ENCODE peak calls at places on chromosomes 16 and 17, in eight cellular contexts. One of them, this sample, is unnamed.

GRCh38 chr17:2076461-2076984 is 21.6 kb downstream of the HIC1 start:
- DNase-seq in WERI-Rb-1: no peak
- DNase-seq in upper lobe of right lung: no peak
- DNase-seq in astrocyte: peak; percentile 28
- DNase-seq in AG09319: no peak
- DNase-seq in neural progenitor cell: no peak
- DNase-seq in right lobe of liver: no peak
- DNase-seq in GM13977: no peak
- DNase-seq in this sample: no peak

GRCh38 chr16:15643453-15644305 is 725 bp upstream of the MARF1 start:
- DNase-seq in astrocyte: peak; percentile 30
- DNase-seq in GM13977: no peak
- DNase-seq in WERI-Rb-1: peak; percentile 22
- DNase-seq in right lobe of liver: no peak
- DNase-seq in neural progenitor cell: no peak
- DNase-seq in upper lobe of right lung: no peak
- DNase-seq in AG09319: no peak
- DNase-seq in this sample: no peak

GRCh38 chr17:80649200-80649644 is 104.6 kb downstream of the RPTOR start:
- DNase-seq in GM13977: no peak
- DNase-seq in AG09319: no peak
- DNase-seq in WERI-Rb-1: no peak
- DNase-seq in right lobe of liver: no peak
- DNase-seq in neural progenitor cell: no peak
- DNase-seq in astrocyte: no peak
- DNase-seq in upper lobe of right lung: no peak
- DNase-seq in this sample: no peak

GRCh38 chr17:76272541-76273434 is 7.6 kb downstream of the UBALD2 start:
- DNase-seq in GM13977: peak; percentile 80
- DNase-seq in upper lobe of right lung: no peak
- DNase-seq in neural progenitor cell: no peak
- DNase-seq in AG09319: no peak
- DNase-seq in WERI-Rb-1: no peak
- DNase-seq in right lobe of liver: no peak
- DNase-seq in astrocyte: no peak
- DNase-seq in this sample: no peak

GRCh38 chr17:73166731-73167581 is 2.1 kb downstream of the SSTR2 start:
- DNase-seq in astrocyte: no peak
- DNase-seq in WERI-Rb-1: peak; percentile 73
- DNase-seq in GM13977: peak; percentile 68
- DNase-seq in right lobe of liver: no peak
- DNase-seq in AG09319: no peak
- DNase-seq in neural progenitor cell: no peak
- DNase-seq in upper lobe of right lung: no peak
- DNase-seq in this sample: no peak

GRCh38 chr16:59527206-59527997 is 793.3 kb upstream of the GOT2 start:
- DNase-seq in right lobe of liver: no peak
- DNase-seq in AG09319: peak; percentile 29
- DNase-seq in WERI-Rb-1: no peak
- DNase-seq in astrocyte: peak; percentile 86
- DNase-seq in neural progenitor cell: no peak
- DNase-seq in upper lobe of right lung: no peak
- DNase-seq in GM13977: no peak
- DNase-seq in this sample: no peak

GRCh38 chr17:82384730-82385429 is 13.3 kb downstream of the UTS2R start:
- DNase-seq in AG09319: peak; percentile 16
- DNase-seq in neural progenitor cell: no peak
- DNase-seq in WERI-Rb-1: peak; percentile 92
- DNase-seq in GM13977: no peak
- DNase-seq in upper lobe of right lung: peak; percentile 79
- DNase-seq in astrocyte: peak; percentile 10
- DNase-seq in right lobe of liver: peak; percentile 91
- DNase-seq in this sample: no peak

GRCh38 chr16:89837014-89837546 is 8.8 kb downstream of the SPIRE2 start:
- DNase-seq in right lobe of liver: no peak
- DNase-seq in neural progenitor cell: no peak
- DNase-seq in WERI-Rb-1: no peak
- DNase-seq in AG09319: no peak
- DNase-seq in astrocyte: no peak
- DNase-seq in GM13977: no peak
- DNase-seq in upper lobe of right lung: no peak
- DNase-seq in this sample: no peak

GRCh38 chr16:26301516-26301915 is 609.8 kb downstream of the HS3ST4 start:
- DNase-seq in neural progenitor cell: no peak
- DNase-seq in upper lobe of right lung: no peak
- DNase-seq in AG09319: no peak
- DNase-seq in right lobe of liver: no peak
- DNase-seq in astrocyte: no peak
- DNase-seq in WERI-Rb-1: no peak
- DNase-seq in GM13977: no peak
- DNase-seq in this sample: no peak

GRCh38 chr17:59424331-59424730 is 92.9 kb downstream of the YPEL2 start:
- DNase-seq in WERI-Rb-1: no peak
- DNase-seq in right lobe of liver: no peak
- DNase-seq in neural progenitor cell: no peak
- DNase-seq in GM13977: no peak
- DNase-seq in upper lobe of right lung: no peak
- DNase-seq in astrocyte: no peak
- DNase-seq in AG09319: no peak
- DNase-seq in this sample: no peak

GRCh38 chr16:57245472-57246113 is 534 bp downstream of the ARL2BP start:
- DNase-seq in astrocyte: no peak
- DNase-seq in AG09319: no peak
- DNase-seq in WERI-Rb-1: peak; percentile 42
- DNase-seq in neural progenitor cell: no peak
- DNase-seq in GM13977: peak; percentile 60
- DNase-seq in right lobe of liver: peak; percentile 76
- DNase-seq in upper lobe of right lung: peak; percentile 82
- DNase-seq in this sample: no peak

GRCh38 chr16:10902999-10903398 is 26.0 kb downstream of the CIITA start:
- DNase-seq in astrocyte: no peak
- DNase-seq in right lobe of liver: no peak
- DNase-seq in upper lobe of right lung: no peak
- DNase-seq in GM13977: no peak
- DNase-seq in WERI-Rb-1: no peak
- DNase-seq in neural progenitor cell: no peak
- DNase-seq in AG09319: no peak
- DNase-seq in this sample: no peak

GRCh38 chr17:81941484-81942166 is 4.5 kb upstream of the PYCR1 start:
- DNase-seq in upper lobe of right lung: peak; percentile 64
- DNase-seq in right lobe of liver: peak; percentile 54
- DNase-seq in WERI-Rb-1: peak; percentile 67
- DNase-seq in GM13977: no peak
- DNase-seq in astrocyte: no peak
- DNase-seq in neural progenitor cell: peak; percentile 62
- DNase-seq in AG09319: no peak
- DNase-seq in this sample: no peak

DNA sequence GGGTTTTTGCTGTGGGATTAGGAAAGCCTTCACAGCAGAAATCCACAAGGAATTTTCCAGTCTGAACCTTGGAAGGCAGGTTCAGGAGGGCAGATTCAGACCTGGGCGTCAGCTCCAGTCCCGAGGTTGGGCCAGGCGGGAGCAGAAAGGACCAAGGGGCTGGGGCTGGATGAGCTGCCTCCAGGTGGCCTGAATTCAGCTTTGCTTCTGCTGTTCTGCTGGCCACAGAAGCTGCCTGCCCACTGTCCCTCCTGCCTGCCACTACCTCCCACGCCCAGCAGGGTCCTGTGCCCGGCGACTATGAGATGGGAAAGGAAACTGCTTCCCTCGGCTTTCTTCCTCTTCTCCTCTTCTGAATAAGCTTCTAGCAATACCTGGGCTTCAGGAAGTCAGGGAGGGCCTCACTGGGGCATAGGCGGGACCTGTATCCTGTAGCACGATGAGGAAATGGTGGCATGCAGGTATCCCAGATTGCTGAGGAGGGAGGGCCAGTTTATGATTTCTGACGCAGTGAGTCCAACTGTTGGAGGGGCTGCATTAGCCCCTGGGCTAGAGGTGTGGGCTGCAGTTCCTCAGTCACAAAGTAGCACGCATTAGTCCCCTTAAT is 18.4 kb downstream of the TBX4 start:
- DNase-seq in astrocyte: no peak
- DNase-seq in upper lobe of right lung: peak; percentile 43
- DNase-seq in right lobe of liver: no peak
- DNase-seq in WERI-Rb-1: no peak
- DNase-seq in AG09319: no peak
- DNase-seq in GM13977: no peak
- DNase-seq in neural progenitor cell: no peak
- DNase-seq in this sample: no peak
- TF ChIP-seq CTCF in astrocyte: no peak
- TF ChIP-seq CTCF in upper lobe of right lung: no peak
- TF ChIP-seq CTCF in right lobe of liver: no peak
- TF ChIP-seq CTCF in WERI-Rb-1: no peak
- TF ChIP-seq CTCF in AG09319: no peak
- TF ChIP-seq CTCF in GM13977: no peak
- TF ChIP-seq CTCF in neural progenitor cell: no peak
- TF ChIP-seq CTCF in this sample: no peak

GRCh38 chr17:77886387-77886728 is 72.1 kb upstream of the TNRC6C start:
- DNase-seq in upper lobe of right lung: peak; percentile 78
- DNase-seq in neural progenitor cell: no peak
- DNase-seq in right lobe of liver: peak; percentile 73
- DNase-seq in WERI-Rb-1: no peak
- DNase-seq in AG09319: no peak
- DNase-seq in GM13977: no peak
- DNase-seq in astrocyte: no peak
- DNase-seq in this sample: no peak
- TF ChIP-seq CTCF in upper lobe of right lung: no peak
- TF ChIP-seq CTCF in neural progenitor cell: no peak
- TF ChIP-seq CTCF in right lobe of liver: no peak
- TF ChIP-seq CTCF in WERI-Rb-1: no peak
- TF ChIP-seq CTCF in AG09319: no peak
- TF ChIP-seq CTCF in GM13977: no peak
- TF ChIP-seq CTCF in astrocyte: no peak
- TF ChIP-seq CTCF in this sample: no peak

GRCh38 chr17:38920374-38921291 is 4.8 kb upstream of the LASP1NB start:
- DNase-seq in neural progenitor cell: no peak
- DNase-seq in right lobe of liver: no peak
- DNase-seq in GM13977: no peak
- DNase-seq in AG09319: no peak
- DNase-seq in astrocyte: no peak
- DNase-seq in WERI-Rb-1: no peak
- DNase-seq in upper lobe of right lung: peak; percentile 35
- DNase-seq in this sample: no peak

GRCh38 chr17:38921756-38922411 is 3.5 kb upstream of the LASP1NB start:
- DNase-seq in WERI-Rb-1: no peak
- DNase-seq in AG09319: no peak
- DNase-seq in GM13977: no peak
- DNase-seq in astrocyte: no peak
- DNase-seq in neural progenitor cell: no peak
- DNase-seq in right lobe of liver: no peak
- DNase-seq in upper lobe of right lung: no peak
- DNase-seq in this sample: no peak

GRCh38 chr17:38925263-38925995 is at the start of gene LASP1NB:
- DNase-seq in WERI-Rb-1: no peak
- DNase-seq in right lobe of liver: no peak
- DNase-seq in neural progenitor cell: peak; percentile 63
- DNase-seq in astrocyte: peak; percentile 40
- DNase-seq in upper lobe of right lung: peak; percentile 40
- DNase-seq in AG09319: no peak
- DNase-seq in GM13977: no peak
- DNase-seq in this sample: no peak

GRCh38 chr17:38919316-38920078 is 5.9 kb upstream of the LASP1NB start:
- DNase-seq in neural progenitor cell: no peak
- DNase-seq in WERI-Rb-1: no peak
- DNase-seq in right lobe of liver: no peak
- DNase-seq in upper lobe of right lung: peak; percentile 30
- DNase-seq in AG09319: no peak
- DNase-seq in GM13977: no peak
- DNase-seq in astrocyte: no peak
- DNase-seq in this sample: no peak

DNA sequence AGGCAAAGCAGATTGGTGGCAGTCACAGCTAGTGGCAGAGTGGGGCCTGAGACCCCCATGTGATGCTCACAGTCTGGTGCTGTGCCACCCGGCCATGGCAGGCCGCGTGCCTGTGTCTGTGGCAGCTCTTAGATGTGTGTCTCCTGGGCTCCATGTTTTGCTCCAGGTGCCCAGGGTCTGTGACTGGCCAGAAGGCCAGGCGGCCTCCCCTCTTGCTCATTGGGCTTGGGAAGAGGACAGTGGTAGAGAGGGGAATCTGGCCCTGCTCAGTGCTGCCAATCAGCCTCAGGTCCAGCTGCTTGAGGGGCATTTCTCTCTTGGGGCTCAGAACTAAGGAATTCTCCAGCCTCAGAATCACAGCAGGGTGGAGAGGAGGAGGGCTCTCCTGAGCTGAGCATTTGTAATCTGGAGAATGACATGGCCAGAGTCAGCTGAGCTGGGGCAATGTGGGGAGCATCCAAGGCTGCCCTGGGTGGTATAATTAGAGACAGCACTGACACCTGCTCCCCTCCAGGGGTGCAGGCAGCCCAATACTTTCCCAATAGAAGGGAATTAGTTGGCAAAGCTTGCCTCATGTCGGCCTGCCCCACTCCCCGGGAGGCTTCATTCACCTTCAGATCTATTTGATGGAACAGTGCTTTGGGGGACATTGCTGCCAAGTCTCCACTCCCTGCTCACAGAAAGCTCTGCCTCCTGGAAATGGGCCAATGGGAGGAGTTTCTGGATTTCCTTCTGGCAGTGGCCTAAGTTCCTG is 2.7 kb upstream of the LASP1NB start:
- DNase-seq in right lobe of liver: peak; percentile 51
- DNase-seq in AG09319: peak; percentile 34
- DNase-seq in upper lobe of right lung: peak; percentile 52
- DNase-seq in WERI-Rb-1: no peak
- DNase-seq in neural progenitor cell: peak; percentile 83
- DNase-seq in GM13977: no peak
- DNase-seq in astrocyte: peak; percentile 47
- DNase-seq in this sample: no peak
- TF ChIP-seq CTCF in right lobe of liver: no peak
- TF ChIP-seq CTCF in AG09319: no peak
- TF ChIP-seq CTCF in upper lobe of right lung: no peak
- TF ChIP-seq CTCF in WERI-Rb-1: no peak
- TF ChIP-seq CTCF in neural progenitor cell: peak; percentile 23
- TF ChIP-seq CTCF in GM13977: no peak
- TF ChIP-seq CTCF in astrocyte: no peak
- TF ChIP-seq CTCF in this sample: no peak

GRCh38 chr17:14360851-14361250 is 60.0 kb downstream of the HS3ST3B1 start:
- DNase-seq in neural progenitor cell: no peak
- DNase-seq in right lobe of liver: no peak
- DNase-seq in GM13977: no peak
- DNase-seq in upper lobe of right lung: no peak
- DNase-seq in WERI-Rb-1: no peak
- DNase-seq in astrocyte: no peak
- DNase-seq in AG09319: no peak
- DNase-seq in this sample: no peak

GRCh38 chr17:14361470-14361869 is 60.6 kb downstream of the HS3ST3B1 start:
- DNase-seq in neural progenitor cell: no peak
- DNase-seq in AG09319: no peak
- DNase-seq in WERI-Rb-1: no peak
- DNase-seq in upper lobe of right lung: no peak
- DNase-seq in astrocyte: no peak
- DNase-seq in GM13977: no peak
- DNase-seq in right lobe of liver: no peak
- DNase-seq in this sample: no peak

GRCh38 chr17:14356043-14356637 is 55.3 kb downstream of the HS3ST3B1 start:
- DNase-seq in WERI-Rb-1: no peak
- DNase-seq in upper lobe of right lung: no peak
- DNase-seq in astrocyte: no peak
- DNase-seq in GM13977: no peak
- DNase-seq in right lobe of liver: no peak
- DNase-seq in AG09319: no peak
- DNase-seq in neural progenitor cell: no peak
- DNase-seq in this sample: no peak

GRCh38 chr17:14361945-14362508 is 61.1 kb downstream of the HS3ST3B1 start:
- DNase-seq in WERI-Rb-1: peak; percentile 45
- DNase-seq in astrocyte: no peak
- DNase-seq in right lobe of liver: no peak
- DNase-seq in AG09319: no peak
- DNase-seq in neural progenitor cell: no peak
- DNase-seq in upper lobe of right lung: no peak
- DNase-seq in GM13977: no peak
- DNase-seq in this sample: no peak

GRCh38 chr17:14359251-14359939 is 58.5 kb downstream of the HS3ST3B1 start:
- DNase-seq in right lobe of liver: no peak
- DNase-seq in astrocyte: no peak
- DNase-seq in GM13977: no peak
- DNase-seq in WERI-Rb-1: peak; percentile 92
- DNase-seq in neural progenitor cell: no peak
- DNase-seq in upper lobe of right lung: no peak
- DNase-seq in AG09319: no peak
- DNase-seq in this sample: no peak
- TF ChIP-seq CTCF in right lobe of liver: no peak
- TF ChIP-seq CTCF in astrocyte: no peak
- TF ChIP-seq CTCF in GM13977: no peak
- TF ChIP-seq CTCF in WERI-Rb-1: peak; percentile 78
- TF ChIP-seq CTCF in neural progenitor cell: no peak
- TF ChIP-seq CTCF in upper lobe of right lung: no peak
- TF ChIP-seq CTCF in AG09319: no peak
- TF ChIP-seq CTCF in this sample: no peak